ENCODE peak calls at places on chromosomes 4 and X, in ten cellular contexts. A is endodermal cell, M is heart left ventricle, X is body of pancreas, W is A673, O is K562, G is HFF-Myc, U is RWPE1, S is LNCaP clone FGC, Z is GM12865. P is an unnamed sample.

GRCh38 chr4:124288706-124289486 is 423.6 kb downstream of the ANKRD50 start:
- DNase-seq in U (no peak), Z (no peak), M (no peak), W (no peak), X (no peak), S (no peak), O (no peak), G (no peak), A (no peak), P (no peak)

GRCh38 chr4:131091896-131092295 is 1995.9 kb downstream of the C4orf33 start:
- DNase-seq in S (peak; percentile 26), U (peak; percentile 3), G (peak; percentile 0), O (peak; percentile 11), Z (peak; percentile 51), M (no peak), W (peak; percentile 64), X (no peak), A (no peak), P (no peak)

GRCh38 chr4:5622596-5622995 is 85.8 kb downstream of the EVC2 start:
- DNase-seq in W (no peak), U (no peak), O (no peak), G (no peak), X (no peak), Z (no peak), M (no peak), S (no peak), A (no peak), P (no peak)

GRCh38 chr4:25863347-25863784 is 578 bp upstream of the SEL1L3 start:
- DNase-seq in S (no peak), U (no peak), M (no peak), X (peak; percentile 82), A (peak; percentile 84), O (no peak), Z (no peak), G (no peak), W (no peak), P (peak; percentile 81)

GRCh38 chrX:49988128-49988527 is 65.7 kb downstream of the CLCN5 start:
- DNase-seq in U (no peak), A (no peak), S (peak; percentile 54), M (no peak), G (no peak), Z (no peak), X (no peak), O (no peak), W (peak; percentile 26), P (no peak)

GRCh38 chrX:67587946-67588624 is 44.3 kb downstream of the AR start:
- DNase-seq in A (no peak), O (no peak), S (no peak), G (no peak), W (no peak), Z (no peak), U (no peak), X (no peak), M (peak; percentile 8), P (no peak)

GRCh38 chrX:906586-906985 is 276.0 kb downstream of the SHOX start:
- DNase-seq in O (no peak), Z (no peak), S (no peak), X (no peak), G (no peak), W (no peak), U (no peak), A (no peak), M (no peak), P (no peak)

GRCh38 chr4:138870739-138871633 is 144.6 kb upstream of the NOCT start:
- DNase-seq in Z (peak; percentile 65), W (peak; percentile 85), X (peak; percentile 64), M (peak; percentile 39), O (peak; percentile 78), U (peak; percentile 67), G (peak; percentile 62), S (peak; percentile 53), A (peak; percentile 90), P (peak; percentile 67)

GRCh38 chrX:18886344-18887161 is 97.4 kb downstream of the PHKA2 start:
- DNase-seq in S (peak; percentile 46), A (peak; percentile 83), Z (peak; percentile 90), X (peak; percentile 74), G (no peak), W (peak; percentile 78), M (peak; percentile 77), U (no peak), O (peak; percentile 68), P (peak; percentile 68)

GRCh38 chrX:136909119-136909705 is 28.7 kb upstream of the RBMX start:
- DNase-seq in U (peak; percentile 84), M (peak; percentile 80), X (peak; percentile 78), S (no peak), O (peak; percentile 90), G (no peak), Z (peak; percentile 78), A (peak; percentile 89), W (peak; percentile 88), P (peak; percentile 80)

GRCh38 chr4:4216668-4217067 is 10.1 kb downstream of the OTOP1 start:
- DNase-seq in U (peak; percentile 6), A (peak; percentile 52), O (no peak), G (peak; percentile 26), Z (no peak), S (no peak), W (peak; percentile 15), M (no peak), X (no peak), P (no peak)

GRCh38 chr4:146333187-146333894 is 119.0 kb downstream of the REELD1 start:
- DNase-seq in G (peak; percentile 41), Z (peak; percentile 70), A (no peak), M (no peak), W (peak; percentile 47), O (no peak), U (peak; percentile 29), S (peak; percentile 32), X (no peak), P (no peak)

GRCh38 chr4:107906458-107907100 is 24.8 kb upstream of the CYP2U1 start:
- DNase-seq in M (no peak), S (no peak), Z (no peak), A (no peak), U (no peak), X (no peak), G (no peak), W (no peak), O (no peak), P (no peak)

GRCh38 chrX:38215141-38215540 is 5.5 kb downstream of the SRPX start:
- DNase-seq in S (no peak), U (peak; percentile 19), W (no peak), X (no peak), G (peak; percentile 67), M (no peak), Z (no peak), O (no peak), A (no peak), P (no peak)

GRCh38 chr4:115171220-115171619 is 57.8 kb upstream of the NDST4 start:
- DNase-seq in X (no peak), A (no peak), W (no peak), S (no peak), Z (no peak), G (no peak), U (no peak), M (no peak), O (no peak), P (no peak)

GRCh38 chr4:102420563-102421221 is 75.4 kb upstream of the SLC39A8 start:
- DNase-seq in U (no peak), Z (no peak), X (no peak), M (no peak), A (no peak), O (no peak), G (peak; percentile 5), S (peak; percentile 85), W (peak; percentile 87), P (no peak)

GRCh38 chr4:61984260-61984909 is 784.3 kb downstream of the ADGRL3 start:
- DNase-seq in S (no peak), G (no peak), W (no peak), O (no peak), M (no peak), A (peak; percentile 53), U (no peak), Z (no peak), X (no peak), P (no peak)
- TF ChIP-seq CTCF in S (no peak), G (no peak), W (no peak), O (no peak), M (no peak), A (peak; percentile 73), U (no peak), Z (no peak), X (no peak), P (no peak)

DNA sequence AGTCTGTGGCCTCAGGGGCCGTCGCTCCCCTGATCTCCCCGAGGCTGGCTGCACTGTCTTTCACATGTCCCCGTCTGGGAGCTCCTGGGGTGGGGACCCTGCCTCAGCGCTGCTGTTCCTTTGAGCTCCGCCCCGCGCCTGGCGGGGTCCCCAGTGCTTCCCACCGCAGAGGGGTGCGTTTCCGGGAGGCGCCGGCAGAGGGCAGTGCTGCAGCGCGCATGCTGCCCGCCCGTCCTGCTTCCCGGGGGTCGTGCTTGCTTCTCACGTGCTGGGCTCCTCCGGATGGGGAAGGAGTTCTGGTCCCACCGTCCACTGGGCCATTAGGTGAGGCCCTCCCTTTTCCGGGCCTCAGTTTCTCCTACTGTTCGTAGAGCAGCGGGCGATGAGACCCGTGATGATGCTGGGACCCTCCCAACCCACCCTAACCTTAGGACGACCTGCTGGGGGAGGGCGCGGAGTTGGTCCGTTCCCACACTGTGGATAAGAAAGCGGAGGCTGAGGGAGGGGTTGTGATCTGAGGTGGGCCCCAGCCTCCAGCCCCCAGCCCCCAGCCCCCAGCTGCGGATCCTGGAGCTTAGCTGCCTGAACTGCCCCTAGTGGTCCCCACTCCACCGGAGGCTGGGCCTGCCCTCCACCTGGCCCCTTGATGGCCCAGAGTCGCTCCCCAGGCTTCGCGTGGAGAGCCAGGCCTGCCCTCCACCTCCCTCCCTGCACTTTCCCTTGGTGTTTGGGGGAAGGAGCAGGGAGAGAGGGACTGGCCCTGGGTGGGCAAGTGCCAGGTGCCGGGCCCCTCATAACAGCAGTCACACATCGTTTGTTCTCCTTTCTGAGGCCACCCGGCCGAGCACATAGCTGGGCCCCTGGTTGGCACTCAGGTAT is 15.3 kb downstream of the CPZ start:
- DNase-seq in O (peak; percentile 42), S (no peak), Z (peak; percentile 25), U (peak; percentile 37), M (peak; percentile 24), W (peak; percentile 63), G (no peak), X (peak; percentile 35), A (peak; percentile 95), P (peak; percentile 38)
- TF ChIP-seq CTCF in O (peak; percentile 90), S (peak; percentile 87), Z (peak; percentile 95), U (peak; percentile 93), M (peak; percentile 85), W (peak; percentile 94), G (peak; percentile 90), X (peak; percentile 79), A (peak; percentile 98), P (peak; percentile 66)

GRCh38 chrX:16671005-16671404 is 21.0 kb downstream of the S100G start:
- DNase-seq in W (peak; percentile 75), X (no peak), U (peak; percentile 21), Z (peak; percentile 18), G (no peak), A (peak; percentile 66), S (peak; percentile 30), M (no peak), O (peak; percentile 59), P (no peak)
- TF ChIP-seq CTCF in W (peak; percentile 57), X (peak; percentile 26), U (peak; percentile 23), Z (no peak), G (no peak), A (peak; percentile 76), S (peak; percentile 47), M (peak; percentile 34), O (peak; percentile 47), P (no peak)

DNA sequence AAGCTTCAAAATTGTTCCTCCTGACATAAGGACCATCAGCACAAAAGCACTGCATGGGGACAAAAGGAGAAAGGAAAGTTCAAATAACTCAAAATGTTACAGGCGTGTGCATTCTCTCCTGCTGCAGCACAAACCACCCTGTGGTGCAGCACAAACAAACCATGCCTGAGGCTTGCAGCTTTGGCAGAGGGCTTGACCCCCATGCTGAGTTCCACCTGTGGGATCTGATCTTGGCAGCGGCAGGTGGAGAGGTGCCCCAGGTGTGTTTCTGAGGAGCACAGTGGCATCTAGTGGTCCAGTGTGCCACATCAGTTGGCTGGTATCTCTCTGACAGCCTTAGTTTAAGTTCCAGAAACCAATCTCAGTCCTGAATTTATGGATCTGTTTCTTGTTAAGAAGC is 164.6 kb downstream of the SOWAHB start:
- DNase-seq in U (peak; percentile 39), M (no peak), S (peak; percentile 61), Z (peak; percentile 33), W (no peak), O (no peak), X (peak; percentile 73), G (no peak), A (peak; percentile 77), P (peak; percentile 73)
- TF ChIP-seq CTCF in U (peak; percentile 40), M (no peak), S (peak; percentile 86), Z (peak; percentile 15), W (no peak), O (no peak), X (peak; percentile 57), G (peak; percentile 9), A (peak; percentile 64), P (peak; percentile 5)

P was measured in stomach.